ENCODE peak calls at places on chromosomes 5 and 9, in six cellular contexts. One of them, this sample, is unnamed.

GRCh38 chr5:74626386-74627222 is 13.9 kb downstream of the ENC1 start:
- DNase-seq in GM12878: no peak
- DNase-seq in SK-N-SH: no peak
- DNase-seq in H1: no peak
- DNase-seq in HepG2: no peak
- DNase-seq in GM12891: no peak
- DNase-seq in this sample: no peak

GRCh38 chr5:115586525-115587146 is 15.6 kb downstream of the TICAM2 start:
- DNase-seq in GM12878: no peak
- DNase-seq in SK-N-SH: peak; percentile 26
- DNase-seq in H1: no peak
- DNase-seq in HepG2: peak; percentile 4
- DNase-seq in GM12891: no peak
- DNase-seq in this sample: no peak

GRCh38 chr5:6307304-6307703 is 71.0 kb downstream of the MED10 start:
- DNase-seq in GM12878: no peak
- DNase-seq in SK-N-SH: no peak
- DNase-seq in H1: no peak
- DNase-seq in HepG2: no peak
- DNase-seq in GM12891: no peak
- DNase-seq in this sample: no peak

GRCh38 chr9:124613849-124614248 is 106.7 kb upstream of the NR5A1 start:
- DNase-seq in GM12878: no peak
- DNase-seq in SK-N-SH: no peak
- DNase-seq in H1: no peak
- DNase-seq in HepG2: no peak
- DNase-seq in GM12891: no peak
- DNase-seq in this sample: no peak

GRCh38 chr9:131971482-131972074 is 108.1 kb downstream of the MED27 start:
- DNase-seq in GM12878: no peak
- DNase-seq in SK-N-SH: peak; percentile 53
- DNase-seq in H1: no peak
- DNase-seq in HepG2: no peak
- DNase-seq in GM12891: no peak
- DNase-seq in this sample: no peak

GRCh38 chr5:74865799-74866652 is at the start of gene FAM169A:
- DNase-seq in GM12878: no peak
- DNase-seq in SK-N-SH: peak; percentile 87
- DNase-seq in H1: peak; percentile 78
- DNase-seq in HepG2: no peak
- DNase-seq in GM12891: peak; percentile 42
- DNase-seq in this sample: no peak

GRCh38 chr5:66477591-66477990 is 118.6 kb upstream of the MAST4 start:
- DNase-seq in GM12878: no peak
- DNase-seq in SK-N-SH: no peak
- DNase-seq in H1: no peak
- DNase-seq in HepG2: no peak
- DNase-seq in GM12891: no peak
- DNase-seq in this sample: no peak

GRCh38 chr9:82299870-82300269 is 311.3 kb downstream of the SPATA31D1 start:
- DNase-seq in GM12878: no peak
- DNase-seq in SK-N-SH: no peak
- DNase-seq in H1: no peak
- DNase-seq in HepG2: no peak
- DNase-seq in GM12891: no peak
- DNase-seq in this sample: no peak

GRCh38 chr9:134434896-134435506 is 108.7 kb downstream of the RXRA start:
- DNase-seq in GM12878: no peak
- DNase-seq in SK-N-SH: peak; percentile 97
- DNase-seq in H1: no peak
- DNase-seq in HepG2: peak; percentile 97
- DNase-seq in GM12891: no peak
- DNase-seq in this sample: no peak

GRCh38 chr5:68154119-68154857 is 61.3 kb upstream of the PIK3R1 start:
- DNase-seq in GM12878: no peak
- DNase-seq in SK-N-SH: no peak
- DNase-seq in H1: no peak
- DNase-seq in HepG2: no peak
- DNase-seq in GM12891: no peak
- DNase-seq in this sample: no peak

GRCh38 chr5:62143268-62144229 is 162.5 kb upstream of the KIF2A start:
- DNase-seq in GM12878: no peak
- DNase-seq in SK-N-SH: peak; percentile 24
- DNase-seq in H1: no peak
- DNase-seq in HepG2: peak; percentile 13
- DNase-seq in GM12891: no peak
- DNase-seq in this sample: no peak

GRCh38 chr5:58466939-58467338 is 7.1 kb upstream of the PLK2 start:
- DNase-seq in GM12878: no peak
- DNase-seq in SK-N-SH: no peak
- DNase-seq in H1: no peak
- DNase-seq in HepG2: no peak
- DNase-seq in GM12891: no peak
- DNase-seq in this sample: no peak

GRCh38 chr9:79273311-79273710 is 298.5 kb upstream of the TLE4 start:
- DNase-seq in GM12878: no peak
- DNase-seq in SK-N-SH: no peak
- DNase-seq in H1: no peak
- DNase-seq in HepG2: no peak
- DNase-seq in GM12891: no peak
- DNase-seq in this sample: no peak

GRCh38 chr9:104329245-104329644 is 174.8 kb upstream of the OR13F1 start:
- DNase-seq in GM12878: no peak
- DNase-seq in SK-N-SH: no peak
- DNase-seq in H1: no peak
- DNase-seq in HepG2: no peak
- DNase-seq in GM12891: no peak
- DNase-seq in this sample: no peak

GRCh38 chr5:77892061-77893010 is 116.2 kb upstream of the TBCA start:
- DNase-seq in GM12878: no peak
- DNase-seq in SK-N-SH: no peak
- DNase-seq in H1: no peak
- DNase-seq in HepG2: no peak
- DNase-seq in GM12891: no peak
- DNase-seq in this sample: no peak

GRCh38 chr5:31783246-31783645 is 144.3 kb downstream of the PDZD2 start:
- DNase-seq in GM12878: no peak
- DNase-seq in SK-N-SH: no peak
- DNase-seq in H1: no peak
- DNase-seq in HepG2: no peak
- DNase-seq in GM12891: no peak
- DNase-seq in this sample: no peak

GRCh38 chr5:43034591-43034968 is 5.5 kb downstream of the ANXA2R start:
- DNase-seq in GM12878: no peak
- DNase-seq in SK-N-SH: no peak
- DNase-seq in H1: peak; percentile 51
- DNase-seq in HepG2: no peak
- DNase-seq in GM12891: no peak
- DNase-seq in this sample: no peak

GRCh38 chr5:43296835-43297234 is 16.4 kb downstream of the HMGCS1 start:
- DNase-seq in GM12878: no peak
- DNase-seq in SK-N-SH: no peak
- DNase-seq in H1: no peak
- DNase-seq in HepG2: no peak
- DNase-seq in GM12891: no peak
- DNase-seq in this sample: no peak

GRCh38 chr5:64339776-64340175 is 166.0 kb upstream of the RGS7BP start:
- DNase-seq in GM12878: no peak
- DNase-seq in SK-N-SH: no peak
- DNase-seq in H1: no peak
- DNase-seq in HepG2: no peak
- DNase-seq in GM12891: no peak
- DNase-seq in this sample: no peak

GRCh38 chr9:79570449-79571308 is 1.1 kb upstream of the TLE4 start:
- DNase-seq in GM12878: no peak
- DNase-seq in SK-N-SH: peak; percentile 71
- DNase-seq in H1: peak; percentile 80
- DNase-seq in HepG2: no peak
- DNase-seq in GM12891: no peak
- DNase-seq in this sample: peak; percentile 16

GRCh38 chr5:32123889-32124676 is 50.0 kb downstream of the GOLPH3 start:
- DNase-seq in GM12878: no peak
- DNase-seq in SK-N-SH: no peak
- DNase-seq in H1: no peak
- DNase-seq in HepG2: no peak
- DNase-seq in GM12891: no peak
- DNase-seq in this sample: no peak

DNA sequence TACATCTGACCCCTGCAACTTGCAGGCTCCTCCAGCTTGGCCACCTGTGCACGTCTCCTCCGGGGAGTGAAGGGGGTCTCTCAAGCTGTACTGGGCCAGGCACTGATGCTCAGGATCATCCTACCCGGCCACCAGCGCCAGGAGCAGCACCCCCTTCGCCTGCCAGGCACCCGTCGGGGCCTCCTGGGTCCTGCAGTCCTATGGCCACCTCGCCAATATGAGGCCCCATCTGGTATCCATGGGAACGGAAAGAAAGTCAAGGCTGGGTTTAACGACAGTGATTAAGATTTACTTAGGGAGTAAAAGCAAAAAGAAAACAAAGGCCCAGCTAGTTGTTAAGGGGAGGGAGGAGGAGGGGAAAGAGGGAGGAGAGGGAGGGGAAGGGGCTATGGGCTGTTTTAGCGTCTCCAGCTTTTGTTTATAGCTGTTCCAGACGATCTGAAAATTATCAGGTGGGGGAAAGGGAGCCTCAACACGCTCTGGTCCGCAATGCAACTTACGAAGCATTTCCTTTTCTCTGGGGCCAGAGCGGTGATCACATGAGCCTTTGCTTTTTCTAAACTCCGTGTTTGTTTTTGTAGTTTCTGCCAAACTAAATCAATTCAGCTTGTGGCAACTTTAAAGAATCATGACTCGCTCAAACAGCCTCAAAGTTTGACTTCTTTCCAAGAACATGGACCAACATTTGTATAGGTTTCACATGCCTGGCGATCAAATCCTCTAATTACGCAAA is 132.4 kb downstream of the ROR2 start:
- DNase-seq in GM12878: no peak
- DNase-seq in SK-N-SH: no peak
- DNase-seq in H1: no peak
- DNase-seq in HepG2: no peak
- DNase-seq in GM12891: no peak
- DNase-seq in this sample: no peak
- TF ChIP-seq POLR2AphosphoS5 in GM12878: no peak
- TF ChIP-seq POLR2AphosphoS5 in SK-N-SH: no peak
- TF ChIP-seq POLR2AphosphoS5 in H1: no peak
- TF ChIP-seq POLR2AphosphoS5 in HepG2: no peak
- TF ChIP-seq POLR2AphosphoS5 in GM12891: no peak
- TF ChIP-seq POLR2AphosphoS5 in this sample: no peak

GRCh38 chr5:126263567-126264173 is 159.5 kb upstream of the GRAMD2B start:
- DNase-seq in GM12878: no peak
- DNase-seq in SK-N-SH: peak; percentile 62
- DNase-seq in H1: no peak
- DNase-seq in HepG2: no peak
- DNase-seq in GM12891: no peak
- DNase-seq in this sample: no peak
- TF ChIP-seq TAF1 in GM12878: no peak
- TF ChIP-seq TAF1 in SK-N-SH: no peak
- TF ChIP-seq TAF1 in H1: no peak
- TF ChIP-seq TAF1 in HepG2: no peak
- TF ChIP-seq TAF1 in GM12891: no peak
- TF ChIP-seq TAF1 in this sample: no peak

DNA sequence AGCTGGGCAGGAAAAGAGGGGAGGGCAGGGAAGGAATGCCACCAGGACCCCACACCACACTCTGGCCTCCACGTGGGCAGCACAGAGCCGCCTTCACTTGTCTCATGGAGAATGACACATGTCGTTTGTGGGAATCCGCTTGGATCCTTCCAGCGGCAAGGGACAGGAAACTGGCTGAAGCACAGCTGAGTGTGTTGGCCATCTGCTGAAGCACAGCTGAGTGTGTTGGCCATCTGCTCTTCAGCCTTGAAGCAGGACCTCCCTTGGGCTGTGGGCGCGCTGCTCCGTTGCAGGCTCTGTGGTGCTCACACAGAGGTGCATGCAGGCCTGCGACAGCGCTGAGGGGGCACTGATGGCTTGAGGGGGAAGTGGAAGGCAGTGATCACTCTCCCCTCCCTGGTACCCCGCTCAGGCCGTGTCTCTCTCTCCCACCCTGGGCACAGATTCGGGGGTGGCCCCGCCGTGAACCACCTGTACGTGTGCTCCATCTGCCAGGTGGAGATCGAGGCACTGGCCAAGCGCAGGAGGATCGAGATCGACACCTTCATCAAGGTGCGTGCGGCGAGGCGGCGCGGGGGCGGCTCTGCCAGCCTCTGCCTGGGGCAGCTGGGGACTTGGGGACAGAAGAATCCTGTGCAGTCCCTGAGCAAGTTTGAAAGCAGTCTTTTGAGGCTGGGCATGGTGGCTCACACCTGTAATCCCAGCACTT is 40.6 kb downstream of the USP20 start:
- DNase-seq in GM12878: no peak
- DNase-seq in SK-N-SH: no peak
- DNase-seq in H1: no peak
- DNase-seq in HepG2: no peak
- DNase-seq in GM12891: no peak
- DNase-seq in this sample: no peak
- TF ChIP-seq POLR2AphosphoS5 in GM12878: no peak
- TF ChIP-seq POLR2AphosphoS5 in SK-N-SH: no peak
- TF ChIP-seq POLR2AphosphoS5 in H1: no peak
- TF ChIP-seq POLR2AphosphoS5 in HepG2: no peak
- TF ChIP-seq POLR2AphosphoS5 in GM12891: no peak
- TF ChIP-seq POLR2AphosphoS5 in this sample: no peak

GRCh38 chr9:136628287-136628686 is 34.4 kb upstream of the EGFL7 start:
- DNase-seq in GM12878: no peak
- DNase-seq in SK-N-SH: no peak
- DNase-seq in H1: no peak
- DNase-seq in HepG2: no peak
- DNase-seq in GM12891: no peak
- DNase-seq in this sample: no peak
- TF ChIP-seq TAF1 in GM12878: no peak
- TF ChIP-seq TAF1 in SK-N-SH: no peak
- TF ChIP-seq TAF1 in H1: no peak
- TF ChIP-seq TAF1 in HepG2: no peak
- TF ChIP-seq TAF1 in GM12891: no peak
- TF ChIP-seq TAF1 in this sample: no peak

GRCh38 chr9:122364117-122364782 is 6.6 kb upstream of the PTGS1 start:
- DNase-seq in GM12878: no peak
- DNase-seq in SK-N-SH: no peak
- DNase-seq in H1: no peak
- DNase-seq in HepG2: no peak
- DNase-seq in GM12891: no peak
- DNase-seq in this sample: no peak

GRCh38 chr9:122367065-122367464 is 3.8 kb upstream of the PTGS1 start:
- DNase-seq in GM12878: no peak
- DNase-seq in SK-N-SH: no peak
- DNase-seq in H1: no peak
- DNase-seq in HepG2: no peak
- DNase-seq in GM12891: no peak
- DNase-seq in this sample: no peak

GRCh38 chr9:122367779-122368460 is 2.9 kb upstream of the PTGS1 start:
- DNase-seq in GM12878: no peak
- DNase-seq in SK-N-SH: no peak
- DNase-seq in H1: no peak
- DNase-seq in HepG2: no peak
- DNase-seq in GM12891: no peak
- DNase-seq in this sample: no peak

GRCh38 chr9:122366074-122366672 is 4.7 kb upstream of the PTGS1 start:
- DNase-seq in GM12878: no peak
- DNase-seq in SK-N-SH: no peak
- DNase-seq in H1: no peak
- DNase-seq in HepG2: no peak
- DNase-seq in GM12891: no peak
- DNase-seq in this sample: no peak

GRCh38 chr9:122364783-122365150 is 6.1 kb upstream of the PTGS1 start:
- DNase-seq in GM12878: no peak
- DNase-seq in SK-N-SH: no peak
- DNase-seq in H1: no peak
- DNase-seq in HepG2: no peak
- DNase-seq in GM12891: no peak
- DNase-seq in this sample: no peak
- TF ChIP-seq POLR2AphosphoS5 in GM12878: no peak
- TF ChIP-seq POLR2AphosphoS5 in SK-N-SH: no peak
- TF ChIP-seq POLR2AphosphoS5 in H1: no peak
- TF ChIP-seq POLR2AphosphoS5 in HepG2: no peak
- TF ChIP-seq POLR2AphosphoS5 in GM12891: no peak
- TF ChIP-seq POLR2AphosphoS5 in this sample: no peak